ENCODE peak calls at places on chromosomes 7 and 10, in seven cellular contexts. Y is dorsolateral prefrontal cortex, R is BJ, F is HL-60, G is A549, O is MM.1S, T is cardiac fibroblast. A is an unnamed sample.

GRCh38 chr7:129315916-129316315 is 91.1 kb downstream of the AHCYL2 start:
- DNase-seq in Y (peak; percentile 49), R (no peak), F (no peak), G (no peak), O (no peak), T (peak; percentile 52), A (no peak)

GRCh38 chr7:79452032-79452494 is 1.4 kb downstream of the MAGI2 start:
- DNase-seq in Y (peak; percentile 93), R (no peak), F (no peak), G (peak; percentile 90), O (no peak), T (peak; percentile 93), A (peak; percentile 88)

GRCh38 chr10:118698421-118698820 is 56.3 kb downstream of the CACUL1 start:
- DNase-seq in Y (no peak), R (no peak), F (no peak), G (peak; percentile 11), O (peak; percentile 85), T (peak; percentile 72), A (peak; percentile 86)

GRCh38 chr7:112886171-112886570 is 96.0 kb upstream of the TMEM168 start:
- DNase-seq in Y (no peak), R (no peak), F (no peak), G (no peak), O (no peak), T (no peak), A (no peak)

GRCh38 chr7:36082910-36083309 is 70.1 kb upstream of the EEPD1 start:
- DNase-seq in Y (no peak), R (no peak), F (no peak), G (no peak), O (no peak), T (no peak), A (no peak)

GRCh38 chr10:6350609-6351008 is 147.9 kb downstream of the PFKFB3 start:
- DNase-seq in Y (no peak), R (no peak), F (no peak), G (no peak), O (no peak), T (no peak), A (no peak)

GRCh38 chr10:34290412-34291082 is 524.5 kb downstream of the PARD3 start:
- DNase-seq in Y (no peak), R (peak; percentile 47), F (no peak), G (no peak), O (no peak), T (peak; percentile 81), A (peak; percentile 98)

GRCh38 chr10:51892965-51893658 is 193.7 kb upstream of the CSTF2T start:
- DNase-seq in Y (no peak), R (no peak), F (no peak), G (peak; percentile 1), O (peak; percentile 75), T (peak; percentile 37), A (no peak)

GRCh38 chr7:87816389-87816788 is 59.8 kb downstream of the SLC25A40 start:
- DNase-seq in Y (no peak), R (no peak), F (no peak), G (no peak), O (no peak), T (no peak), A (no peak)

GRCh38 chr10:24310104-24310503 is 101.2 kb downstream of the KIAA1217 start:
- DNase-seq in Y (no peak), R (no peak), F (no peak), G (no peak), O (no peak), T (no peak), A (peak; percentile 70)

GRCh38 chr7:109864263-109864662 is 1226.7 kb upstream of the LRRN3 start:
- DNase-seq in Y (no peak), R (no peak), F (no peak), G (no peak), O (no peak), T (no peak), A (no peak)

GRCh38 chr10:92699518-92700272 is 9.9 kb downstream of the HHEX start:
- DNase-seq in Y (no peak), R (no peak), F (no peak), G (peak; percentile 41), O (no peak), T (peak; percentile 46), A (peak; percentile 54)

GRCh38 chr7:945147-945555 is 9.3 kb downstream of the ADAP1 start:
- DNase-seq in Y (no peak), R (no peak), F (no peak), G (no peak), O (no peak), T (no peak), A (no peak)

GRCh38 chr7:149414745-149415390 is 46.0 kb downstream of the ZNF777 start:
- DNase-seq in Y (peak; percentile 73), R (peak; percentile 19), F (no peak), G (no peak), O (no peak), T (peak; percentile 74), A (peak; percentile 80)

GRCh38 chr7:149414171-149414570 is 46.7 kb downstream of the ZNF777 start:
- DNase-seq in Y (no peak), R (no peak), F (no peak), G (no peak), O (no peak), T (no peak), A (no peak)

GRCh38 chr7:149420006-149420405 is 40.9 kb downstream of the ZNF777 start:
- DNase-seq in Y (no peak), R (no peak), F (no peak), G (no peak), O (no peak), T (no peak), A (no peak)

GRCh38 chr7:149409889-149410288 is 51.0 kb downstream of the ZNF777 start:
- DNase-seq in Y (no peak), R (no peak), F (no peak), G (no peak), O (no peak), T (no peak), A (no peak)

DNA sequence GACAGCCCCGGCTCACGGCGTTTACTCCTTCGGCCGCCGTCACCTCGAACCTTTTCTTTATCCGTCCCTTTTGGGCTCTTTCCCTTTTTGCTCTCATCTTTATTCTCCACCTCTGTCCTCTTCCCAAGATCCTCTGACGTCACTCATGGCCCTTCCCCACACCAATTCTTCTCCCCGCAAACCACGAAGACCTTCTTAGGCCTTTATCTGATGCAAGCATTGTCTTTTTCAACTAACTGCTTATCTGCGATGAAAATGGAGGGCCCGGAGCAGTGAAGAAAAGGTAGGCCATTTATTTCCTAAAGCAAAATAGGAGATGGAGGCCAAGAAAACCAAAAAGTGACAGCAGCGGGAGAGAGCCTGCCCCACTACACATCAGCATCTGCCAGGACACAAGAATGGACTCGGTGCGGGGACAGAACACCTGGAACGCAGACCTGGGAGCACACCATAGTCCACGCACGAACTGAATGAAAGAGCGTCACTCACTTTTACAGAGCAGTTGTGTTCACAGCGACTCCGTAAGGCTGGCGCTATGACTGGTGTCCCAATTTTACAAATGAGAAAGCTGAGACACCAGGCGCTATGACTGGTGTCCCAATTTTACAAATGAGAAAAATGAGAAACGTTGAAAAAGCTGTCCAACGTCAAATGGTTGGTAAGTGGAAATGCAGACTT is 45.3 kb downstream of the ZNF777 start:
- DNase-seq in Y (no peak), R (no peak), F (no peak), G (no peak), O (no peak), T (no peak), A (peak; percentile 41)
- H3K4me3 ChIP-seq in Y (peak overlapping the region; percentile 20), R (no peak overlapping the region), F (no peak overlapping the region), G (no peak overlapping the region), O (no peak overlapping the region), T (peak overlapping the region; percentile 52), A (peak overlapping the region; percentile 35)

GRCh38 chr7:150953061-150953997 is 24.8 kb downstream of the KCNH2 start:
- DNase-seq in Y (no peak), R (no peak), F (no peak), G (no peak), O (no peak), T (no peak), A (no peak)

GRCh38 chr7:150956395-150957118 is 21.6 kb downstream of the KCNH2 start:
- DNase-seq in Y (no peak), R (no peak), F (no peak), G (no peak), O (no peak), T (no peak), A (no peak)

GRCh38 chr7:150954201-150954985 is 23.7 kb downstream of the KCNH2 start:
- DNase-seq in Y (no peak), R (no peak), F (no peak), G (no peak), O (no peak), T (no peak), A (no peak)

GRCh38 chr7:150955519-150956394 is 22.4 kb downstream of the KCNH2 start:
- DNase-seq in Y (no peak), R (no peak), F (no peak), G (no peak), O (no peak), T (no peak), A (peak; percentile 40)

DNA sequence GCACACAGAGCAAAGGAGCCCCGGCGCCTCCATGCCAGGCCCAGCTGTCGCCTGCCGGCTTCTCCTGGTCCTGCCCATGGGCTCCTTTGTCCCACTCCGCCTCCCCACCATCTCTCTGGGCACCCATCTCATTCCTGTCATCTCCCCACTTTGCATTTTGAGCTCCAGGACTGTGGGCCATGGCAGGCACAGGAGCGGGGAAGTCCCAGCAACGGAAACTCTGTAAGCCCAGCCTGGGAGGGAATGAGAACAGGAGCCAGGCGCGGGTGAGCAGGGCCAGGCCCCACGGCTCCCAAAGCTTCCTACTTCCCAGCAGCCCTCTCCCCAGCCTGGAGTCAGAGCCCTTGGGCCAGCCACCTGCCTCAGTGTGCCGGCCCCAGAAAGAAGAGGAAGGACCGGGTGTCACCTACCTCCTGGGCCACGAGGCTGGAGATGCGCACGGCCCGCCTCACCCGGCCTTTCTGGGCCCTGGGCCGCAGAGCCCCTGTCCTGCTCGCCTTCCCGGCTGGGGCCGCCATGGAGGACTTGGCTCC is 23.1 kb downstream of the KCNH2 start:
- DNase-seq in Y (no peak), R (no peak), F (no peak), G (no peak), O (no peak), T (no peak), A (no peak)
- H3K4me3 ChIP-seq in Y (peak overlapping the region; percentile 8), R (no peak overlapping the region), F (no peak overlapping the region), G (no peak overlapping the region), O (no peak overlapping the region), T (no peak overlapping the region), A (no peak overlapping the region)

DNA sequence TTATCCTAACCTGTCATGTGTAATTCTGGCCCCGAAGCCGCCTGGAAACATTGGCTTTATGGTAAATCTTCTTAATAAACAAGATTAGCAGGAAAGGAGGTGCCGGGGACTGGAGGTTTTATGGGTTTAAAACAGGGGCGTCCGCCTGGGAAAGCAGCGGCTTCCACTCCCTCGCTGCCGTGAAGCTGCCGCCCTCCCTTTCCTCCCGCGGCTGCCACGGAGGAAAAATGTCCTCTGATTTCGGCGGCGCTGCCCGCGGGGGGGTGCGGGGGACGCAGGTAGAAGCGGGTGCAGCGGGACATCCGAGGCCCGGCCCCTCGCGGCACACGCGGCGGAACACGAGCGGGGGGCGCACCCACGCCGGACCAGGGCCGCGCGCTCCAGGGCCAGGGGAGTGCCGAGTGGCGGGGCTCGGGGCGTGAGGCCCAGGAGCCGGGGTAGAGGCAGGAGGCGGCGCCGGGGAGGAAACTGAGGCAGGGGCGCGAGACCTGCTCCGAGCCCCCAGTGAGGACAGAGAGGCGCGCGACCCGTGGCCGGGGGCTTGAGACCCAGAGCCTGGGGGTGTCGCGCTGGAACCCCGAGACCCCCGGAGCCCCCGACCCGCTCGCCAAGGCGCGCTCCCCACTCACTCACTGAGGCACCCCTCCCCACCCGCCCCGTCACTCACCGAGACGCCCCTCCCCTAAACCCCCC is 978 bp downstream of the PTPRN2 start:
- DNase-seq in Y (no peak), R (no peak), F (no peak), G (no peak), O (no peak), T (no peak), A (no peak)
- H3K4me3 ChIP-seq in Y (peak overlapping the region; percentile 42), R (no peak overlapping the region), F (no peak overlapping the region), G (peak overlapping the region; percentile 47), O (no peak overlapping the region), T (no peak overlapping the region), A (no peak overlapping the region)

GRCh38 chr10:69500864-69501468 is 49.7 kb downstream of the TSPAN15 start:
- DNase-seq in Y (no peak), R (no peak), F (no peak), G (no peak), O (no peak), T (no peak), A (no peak)
- H3K4me3 ChIP-seq in Y (no peak overlapping the region), R (no peak overlapping the region), F (no peak overlapping the region), G (no peak overlapping the region), O (no peak overlapping the region), T (no peak overlapping the region), A (no peak overlapping the region)

A was measured in fibroblast of lung.